ENCODE peak calls at places on chromosomes 2 and 18, in nine cellular contexts. K is thyroid gland, S is cardiac muscle cell, Y is trophoblast cell, X is tibial artery, U is GM23248, N is transverse colon, D is A549, L is hepatocyte. Z is an unnamed sample. For H3K4me1, the result is how much of the 10 kb centered on the place peaks cover.

GRCh38 chr2:41948397-41948763 is 99.4 kb upstream of the PKDCC start:
- DNase-seq in K (no peak), X (no peak), N (no peak), S (no peak), U (no peak), L (no peak), D (no peak), Y (no peak), Z (peak)

GRCh38 chr2:151777911-151778310 is 43.6 kb upstream of the NEB start:
- DNase-seq in N (no peak), S (no peak), X (no peak), U (no peak), D (no peak), Y (no peak), K (no peak), L (no peak), Z (no peak)

GRCh38 chr2:29063646-29064372 is 10.5 kb downstream of the PCARE start:
- DNase-seq in U (peak), D (no peak), X (no peak), Y (peak), L (no peak), K (peak), S (peak), N (no peak), Z (no peak)

GRCh38 chr2:28322887-28323483 is 69.7 kb upstream of the FOSL2 start:
- DNase-seq in X (no peak), L (no peak), K (no peak), U (no peak), N (no peak), D (no peak), S (no peak), Y (no peak), Z (peak)

GRCh38 chr2:109160714-109161440 is 31.9 kb downstream of the SH3RF3 start:
- DNase-seq in N (no peak), S (no peak), K (no peak), D (no peak), U (no peak), X (peak), Y (no peak), L (no peak), Z (peak)

GRCh38 chr2:66070717-66071602 is 364.0 kb upstream of the MEIS1 start:
- DNase-seq in N (no peak), X (no peak), U (no peak), D (no peak), L (no peak), K (no peak), Y (no peak), S (no peak), Z (no peak)

GRCh38 chr2:217077841-217078407 is 218.1 kb upstream of the TNP1 start:
- DNase-seq in K (no peak), L (no peak), D (no peak), S (no peak), X (no peak), U (peak), N (no peak), Y (no peak), Z (peak)

GRCh38 chr2:22276696-22277095 is 1108.3 kb upstream of the KLHL29 start:
- DNase-seq in K (no peak), S (no peak), L (no peak), D (no peak), U (no peak), Y (no peak), N (no peak), X (no peak), Z (no peak)

GRCh38 chr18:77702686-77703085 is 453.0 kb downstream of the GALR1 start:
- DNase-seq in K (no peak), U (no peak), S (peak), L (peak), N (no peak), Y (peak), D (peak), X (no peak), Z (peak)

GRCh38 chr2:97739893-97740245 is 26.5 kb downstream of the ZAP70 start:
- DNase-seq in K (no peak), Y (no peak), S (no peak), U (no peak), D (no peak), X (peak), N (no peak), L (no peak), Z (no peak)

GRCh38 chr2:61816480-61817355 is 37.1 kb downstream of the FAM161A start:
- DNase-seq in L (peak), D (no peak), U (peak), X (no peak), N (no peak), K (peak), S (peak), Y (no peak), Z (no peak)

GRCh38 chr2:42767080-42767898 is 3.4 kb upstream of the OXER1 start:
- DNase-seq in S (no peak), Y (no peak), K (no peak), D (no peak), N (no peak), L (no peak), U (no peak), X (no peak), Z (peak)

GRCh38 chr2:17282245-17282644 is 236.0 kb downstream of the RAD51AP2 start:
- DNase-seq in D (no peak), Y (no peak), X (no peak), K (no peak), N (no peak), L (no peak), U (no peak), S (no peak), Z (no peak)

GRCh38 chr2:196335238-196335637 is 163.9 kb upstream of the STK17B start:
- DNase-seq in S (peak), X (no peak), D (peak), N (no peak), U (peak), Y (peak), K (no peak), L (no peak), Z (peak)

GRCh38 chr2:10863837-10864236 is 47.9 kb upstream of the KCNF1 start:
- DNase-seq in S (no peak), X (no peak), N (peak), D (no peak), Y (peak), L (no peak), K (no peak), U (no peak), Z (no peak)

GRCh38 chr2:111138834-111139233 is 18.1 kb downstream of the BCL2L11 start:
- DNase-seq in L (no peak), S (no peak), K (no peak), D (no peak), N (no peak), U (no peak), Y (no peak), X (no peak), Z (no peak)

GRCh38 chr2:111142101-111142500 is 21.4 kb downstream of the BCL2L11 start:
- DNase-seq in X (no peak), L (no peak), S (no peak), U (no peak), D (no peak), K (no peak), Y (no peak), N (no peak), Z (no peak)

GRCh38 chr2:111140815-111141214 is 20.1 kb downstream of the BCL2L11 start:
- DNase-seq in S (no peak), L (no peak), Y (peak), N (peak), D (no peak), U (no peak), K (no peak), X (no peak), Z (no peak)

GRCh38 chr2:111143107-111143886 is 22.6 kb downstream of the BCL2L11 start:
- DNase-seq in N (no peak), U (no peak), D (no peak), Y (no peak), X (no peak), K (no peak), L (no peak), S (no peak), Z (no peak)

GRCh38 chr2:111139637-111140317 is 19.1 kb downstream of the BCL2L11 start:
- DNase-seq in L (no peak), U (peak), S (no peak), X (no peak), K (peak), N (no peak), D (no peak), Y (no peak), Z (no peak)
- H3K4me1 ChIP-seq in L (under half), U (under half), S (under half), X (under half), K (under half), N (under half), D (under half), Y (under half), Z (under half)

GRCh38 chr2:177169810-177170514 is 42.6 kb upstream of the HNRNPA3 start:
- DNase-seq in L (peak), U (no peak), D (no peak), Y (peak), N (no peak), S (no peak), X (no peak), K (peak), Z (no peak)
- H3K4me1 ChIP-seq in L (under half), U (under half), D (half or more), Y (under half), N (under half), S (under half), X (under half), K (under half), Z (under half)

GRCh38 chr2:214469728-214470127 is 58.9 kb downstream of the VWC2L start:
- DNase-seq in Y (no peak), S (no peak), X (no peak), N (no peak), L (no peak), K (no peak), U (no peak), D (no peak), Z (no peak)
- H3K4me1 ChIP-seq in Y (under half), S (under half), X (under half), N (under half), L (under half), K (under half), U (under half), D (under half), Z (under half)

DNA sequence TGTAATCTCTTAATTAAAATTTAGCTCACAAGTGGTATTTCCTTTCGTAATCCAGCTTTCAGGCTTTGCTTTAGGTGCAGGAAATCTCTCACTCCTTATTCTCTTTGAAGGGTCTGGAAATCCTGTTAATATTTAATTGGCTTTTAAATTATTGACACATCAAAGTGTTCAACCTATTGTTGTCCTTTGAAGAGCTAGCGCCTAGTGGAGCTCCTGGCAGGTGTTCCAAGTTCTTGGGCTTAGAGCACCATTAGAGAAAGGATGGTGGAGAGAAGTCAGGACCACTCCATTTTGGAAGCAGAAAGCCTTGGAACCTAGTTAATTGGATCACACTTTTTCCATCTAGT is 92.4 kb downstream of the CABLES1 start:
- DNase-seq in K (no peak), N (no peak), Y (no peak), U (no peak), X (no peak), D (no peak), L (no peak), S (no peak), Z (no peak)
- H3K4me1 ChIP-seq in K (under half), N (half or more), Y (under half), U (half or more), X (under half), D (under half), L (under half), S (under half), Z (under half)

DNA sequence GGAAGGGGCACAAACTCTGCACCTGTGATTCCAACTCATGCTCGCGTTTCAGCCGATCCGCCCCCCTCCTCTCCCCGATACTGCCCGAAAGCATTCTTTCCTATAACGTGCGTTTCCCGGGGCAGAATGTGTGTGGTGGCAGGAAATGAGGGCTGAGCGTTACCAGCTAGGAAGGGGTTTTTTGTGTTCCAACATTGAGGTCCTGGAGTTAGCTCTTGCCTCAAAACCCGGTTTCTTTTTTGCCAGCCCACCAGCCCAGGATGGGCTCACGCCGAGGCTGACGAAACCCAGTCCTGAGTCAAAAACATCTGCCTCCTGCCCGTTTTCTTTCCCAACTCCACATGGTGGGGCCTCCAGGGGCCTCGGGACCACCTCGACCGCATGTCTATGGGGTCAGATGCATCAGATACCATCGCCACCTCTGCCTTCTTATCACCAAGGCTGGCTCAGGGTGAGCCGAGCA is 113.7 kb upstream of the COPS8 start:
- DNase-seq in K (no peak), U (no peak), L (no peak), Y (no peak), D (no peak), X (no peak), N (no peak), S (no peak), Z (peak)
- H3K4me1 ChIP-seq in K (half or more), U (under half), L (half or more), Y (under half), D (under half), X (under half), N (under half), S (under half), Z (under half)

GRCh38 chr2:102356381-102356712 is 751 bp downstream of the IL18R1 start:
- DNase-seq in S (no peak), N (no peak), X (no peak), L (no peak), K (no peak), D (no peak), Y (no peak), U (no peak), Z (no peak)
- H3K4me1 ChIP-seq in S (under half), N (under half), X (under half), L (under half), K (under half), D (under half), Y (under half), U (under half), Z (under half)

GRCh38 chr2:239952251-239952650 is 72.9 kb downstream of the NDUFA10 start:
- DNase-seq in D (no peak), S (no peak), N (no peak), K (no peak), U (no peak), X (no peak), L (no peak), Y (no peak), Z (no peak)

GRCh38 chr2:239951825-239952224 is 73.3 kb downstream of the NDUFA10 start:
- DNase-seq in N (no peak), L (no peak), Y (no peak), K (no peak), D (no peak), U (no peak), X (peak), S (no peak), Z (no peak)

GRCh38 chr2:239953418-239954061 is 71.6 kb downstream of the NDUFA10 start:
- DNase-seq in U (peak), K (peak), D (no peak), S (peak), Y (no peak), L (no peak), X (peak), N (no peak), Z (no peak)

GRCh38 chr2:239954166-239955085 is 70.7 kb downstream of the NDUFA10 start:
- DNase-seq in U (peak), K (no peak), N (no peak), L (no peak), D (no peak), S (peak), X (no peak), Y (no peak), Z (no peak)

DNA sequence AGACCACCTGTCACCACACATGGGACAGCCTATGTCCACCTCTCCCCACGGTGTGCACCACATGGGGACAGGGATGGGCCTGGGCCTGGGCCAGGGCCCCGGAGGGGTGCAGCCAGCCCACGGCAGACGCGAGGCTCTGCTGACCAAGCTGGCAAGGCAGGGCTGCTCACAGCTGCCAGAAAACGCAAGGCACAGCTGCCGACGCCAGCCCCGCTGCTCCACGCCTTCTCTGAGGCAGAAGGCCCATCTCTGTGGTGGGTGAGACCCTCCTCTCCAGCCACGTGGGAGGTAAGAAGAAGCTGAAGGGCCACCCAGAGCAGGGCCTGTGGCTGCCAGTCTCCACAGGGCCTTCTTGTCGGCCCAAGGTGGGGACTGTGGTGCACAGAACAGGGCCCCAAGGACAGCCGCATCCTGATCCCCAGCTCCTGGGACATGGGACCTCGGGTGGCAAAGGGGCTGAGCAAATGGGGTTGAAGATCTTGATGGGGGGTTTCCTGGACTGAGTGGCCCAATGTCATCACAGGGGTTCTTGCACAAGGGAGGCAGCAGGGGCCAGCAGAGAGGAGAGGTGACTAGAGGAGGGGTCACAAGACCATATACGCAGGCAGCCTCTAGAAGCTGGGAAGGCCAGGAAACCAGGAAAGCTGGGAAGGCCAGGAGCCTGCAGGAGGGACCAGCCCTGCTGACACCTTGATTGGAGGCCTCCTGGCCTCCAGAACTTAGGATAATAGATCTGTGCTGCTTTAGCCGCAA is 72.3 kb downstream of the NDUFA10 start:
- DNase-seq in L (no peak), X (no peak), D (no peak), Y (no peak), U (no peak), S (no peak), K (no peak), N (no peak), Z (no peak)
- H3K4me1 ChIP-seq in L (under half), X (under half), D (under half), Y (under half), U (under half), S (under half), K (under half), N (under half), Z (under half)

GRCh38 chr2:71460595-71461303 is 7.4 kb downstream of the DYSF start:
- DNase-seq in K (no peak), L (no peak), S (peak), N (no peak), U (peak), Y (peak), D (peak), X (no peak), Z (peak)
- H3K4me1 ChIP-seq in K (under half), L (under half), S (under half), N (under half), U (under half), Y (under half), D (under half), X (under half), Z (under half)

DNA sequence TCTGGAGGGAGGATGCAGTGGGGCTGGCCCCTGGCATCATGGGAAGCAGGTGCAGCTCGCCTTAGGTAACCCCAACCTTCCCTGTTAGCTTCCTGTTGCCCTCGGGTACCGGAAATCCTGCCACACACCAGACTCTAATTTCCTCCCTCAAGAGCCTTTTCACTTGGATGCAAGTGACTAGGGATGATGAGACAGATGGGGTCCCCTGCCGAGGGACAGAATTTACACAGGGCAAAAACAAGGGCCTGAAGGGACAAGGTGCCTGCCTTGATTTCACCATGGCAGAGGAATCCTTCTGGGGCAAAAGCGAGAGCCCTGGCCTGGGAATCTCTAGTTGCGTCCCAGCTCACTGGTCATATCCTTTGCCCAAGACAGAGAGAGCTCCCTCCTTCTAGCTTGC is 263.1 kb downstream of the LOXHD1 start:
- DNase-seq in L (no peak), N (no peak), X (no peak), S (no peak), D (no peak), U (no peak), K (no peak), Y (no peak), Z (no peak)
- H3K4me1 ChIP-seq in L (under half), N (under half), X (under half), S (under half), D (under half), U (under half), K (under half), Y (under half), Z (under half)